ENCODE peak calls at places on chromosomes 11 and 22, in five cellular contexts. One of them, this sample, is unnamed.

GRCh38 chr11:48017105-48017874 is 36.9 kb downstream of the PTPRJ start:
- DNase-seq in vagina: no peak
- DNase-seq in Peyer's patch: no peak
- DNase-seq in HCT116: no peak
- DNase-seq in endothelial cell of umbilical vein: no peak
- DNase-seq in this sample: no peak

GRCh38 chr22:39207141-39208012 is 37.4 kb downstream of the PDGFB start:
- DNase-seq in endothelial cell of umbilical vein: no peak
- DNase-seq in Peyer's patch: peak; percentile 43
- DNase-seq in vagina: no peak
- DNase-seq in HCT116: no peak
- DNase-seq in this sample: peak; percentile 29

GRCh38 chr22:46336119-46337078 is 885 bp downstream of the TRMU start:
- DNase-seq in HCT116: no peak
- DNase-seq in endothelial cell of umbilical vein: peak; percentile 43
- DNase-seq in vagina: no peak
- DNase-seq in Peyer's patch: no peak
- DNase-seq in this sample: peak; percentile 33

GRCh38 chr22:46416537-46417267 is 81.2 kb downstream of the TRMU start:
- DNase-seq in endothelial cell of umbilical vein: no peak
- DNase-seq in HCT116: no peak
- DNase-seq in vagina: no peak
- DNase-seq in Peyer's patch: no peak
- DNase-seq in this sample: no peak

GRCh38 chr11:33060271-33060670 is 20.9 kb downstream of the TCP11L1 start:
- DNase-seq in endothelial cell of umbilical vein: no peak
- DNase-seq in HCT116: no peak
- DNase-seq in Peyer's patch: no peak
- DNase-seq in vagina: no peak
- DNase-seq in this sample: no peak

GRCh38 chr22:36884314-36885158 is 23.7 kb downstream of the NCF4 start:
- DNase-seq in vagina: no peak
- DNase-seq in HCT116: no peak
- DNase-seq in endothelial cell of umbilical vein: peak; percentile 88
- DNase-seq in Peyer's patch: no peak
- DNase-seq in this sample: no peak

GRCh38 chr22:17436382-17436951 is 67.2 kb downstream of the CECR2 start:
- DNase-seq in HCT116: no peak
- DNase-seq in vagina: no peak
- DNase-seq in endothelial cell of umbilical vein: no peak
- DNase-seq in Peyer's patch: no peak
- DNase-seq in this sample: no peak

GRCh38 chr11:46856605-46857339 is 10.7 kb upstream of the CKAP5 start:
- DNase-seq in Peyer's patch: no peak
- DNase-seq in HCT116: no peak
- DNase-seq in vagina: no peak
- DNase-seq in endothelial cell of umbilical vein: no peak
- DNase-seq in this sample: no peak

GRCh38 chr22:47016636-47017035 is 254.2 kb downstream of the TBC1D22A start:
- DNase-seq in vagina: no peak
- DNase-seq in endothelial cell of umbilical vein: no peak
- DNase-seq in HCT116: no peak
- DNase-seq in Peyer's patch: no peak
- DNase-seq in this sample: no peak

GRCh38 chr22:33917744-33918406 is 2.4 kb downstream of the LARGE1 start:
- DNase-seq in Peyer's patch: no peak
- DNase-seq in vagina: no peak
- DNase-seq in HCT116: no peak
- DNase-seq in endothelial cell of umbilical vein: no peak
- DNase-seq in this sample: no peak

GRCh38 chr11:126265801-126266200 is 2.9 kb downstream of the SRPRA start:
- DNase-seq in vagina: no peak
- DNase-seq in HCT116: no peak
- DNase-seq in endothelial cell of umbilical vein: peak; percentile 28
- DNase-seq in Peyer's patch: no peak
- DNase-seq in this sample: no peak

GRCh38 chr11:84645988-84646689 is 981.0 kb downstream of the DLG2 start:
- DNase-seq in vagina: no peak
- DNase-seq in HCT116: no peak
- DNase-seq in Peyer's patch: no peak
- DNase-seq in endothelial cell of umbilical vein: no peak
- DNase-seq in this sample: peak; percentile 20

GRCh38 chr22:39518124-39518786 is 2.1 kb upstream of the ATF4 start:
- DNase-seq in HCT116: no peak
- DNase-seq in endothelial cell of umbilical vein: no peak
- DNase-seq in vagina: no peak
- DNase-seq in Peyer's patch: no peak
- DNase-seq in this sample: no peak

GRCh38 chr11:86592659-86593451 is 79.6 kb downstream of the ME3 start:
- DNase-seq in vagina: no peak
- DNase-seq in HCT116: peak; percentile 87
- DNase-seq in Peyer's patch: peak; percentile 34
- DNase-seq in endothelial cell of umbilical vein: peak; percentile 99
- DNase-seq in this sample: peak; percentile 91

DNA sequence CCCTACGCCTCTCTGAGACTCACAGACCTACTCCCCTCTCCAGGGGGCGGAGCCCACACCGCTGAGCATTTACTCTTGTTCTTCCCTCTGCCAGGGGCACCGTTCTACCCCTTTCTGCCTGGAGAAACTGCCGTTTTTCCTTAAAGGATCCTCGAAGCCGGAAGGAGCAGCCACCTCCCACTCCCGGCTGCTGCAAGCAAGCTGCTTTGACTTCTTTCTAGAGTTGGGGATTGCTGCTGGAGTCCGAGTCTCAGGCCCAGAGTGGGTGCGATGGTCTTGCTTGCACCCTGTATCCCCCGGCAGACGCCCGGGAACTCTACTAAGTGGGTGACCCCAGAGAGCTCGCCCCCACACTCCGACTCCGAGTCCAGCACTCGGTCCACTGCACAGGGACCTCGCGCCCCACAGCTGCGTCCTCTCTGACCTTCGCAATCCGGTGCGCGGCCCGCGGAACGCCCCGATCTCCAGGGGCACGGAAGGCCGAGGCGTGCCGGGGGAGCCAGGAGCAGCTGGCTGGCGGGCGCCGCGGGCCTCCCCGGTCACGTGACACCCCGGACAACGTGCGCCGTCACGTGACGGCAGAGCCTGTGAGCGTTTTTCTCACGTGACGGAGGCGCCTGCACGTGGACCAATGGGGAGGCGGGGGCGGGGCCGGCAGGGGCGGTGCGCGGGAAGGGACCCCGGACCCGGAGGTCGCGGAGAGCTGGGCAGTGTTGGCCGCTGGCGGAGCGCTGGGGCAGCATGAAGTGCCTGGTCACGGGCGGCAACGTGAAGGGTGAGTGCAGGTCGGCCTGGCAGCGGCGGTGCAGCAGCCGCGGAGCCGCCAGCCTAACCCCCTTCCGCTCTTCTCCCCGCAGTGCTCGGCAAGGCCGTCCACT is at the start of gene RAD9A:
- DNase-seq in Peyer's patch: peak; percentile 99
- DNase-seq in vagina: no peak
- DNase-seq in endothelial cell of umbilical vein: peak; percentile 90
- DNase-seq in HCT116: peak; percentile 86
- DNase-seq in this sample: peak; percentile 97
- TF ChIP-seq POLR2A in Peyer's patch: peak; percentile 56
- TF ChIP-seq POLR2A in vagina: no peak
- TF ChIP-seq POLR2A in endothelial cell of umbilical vein: peak; percentile 82
- TF ChIP-seq POLR2A in HCT116: no peak
- TF ChIP-seq POLR2A in this sample: peak; percentile 84

GRCh38 chr11:6606471-6607189 is 3.1 kb downstream of the ILK start:
- DNase-seq in endothelial cell of umbilical vein: peak; percentile 95
- DNase-seq in Peyer's patch: peak; percentile 83
- DNase-seq in vagina: no peak
- DNase-seq in HCT116: peak; percentile 65
- DNase-seq in this sample: peak; percentile 90
- TF ChIP-seq POLR2A in endothelial cell of umbilical vein: peak; percentile 75
- TF ChIP-seq POLR2A in Peyer's patch: no peak
- TF ChIP-seq POLR2A in vagina: no peak
- TF ChIP-seq POLR2A in HCT116: no peak
- TF ChIP-seq POLR2A in this sample: peak; percentile 59

DNA sequence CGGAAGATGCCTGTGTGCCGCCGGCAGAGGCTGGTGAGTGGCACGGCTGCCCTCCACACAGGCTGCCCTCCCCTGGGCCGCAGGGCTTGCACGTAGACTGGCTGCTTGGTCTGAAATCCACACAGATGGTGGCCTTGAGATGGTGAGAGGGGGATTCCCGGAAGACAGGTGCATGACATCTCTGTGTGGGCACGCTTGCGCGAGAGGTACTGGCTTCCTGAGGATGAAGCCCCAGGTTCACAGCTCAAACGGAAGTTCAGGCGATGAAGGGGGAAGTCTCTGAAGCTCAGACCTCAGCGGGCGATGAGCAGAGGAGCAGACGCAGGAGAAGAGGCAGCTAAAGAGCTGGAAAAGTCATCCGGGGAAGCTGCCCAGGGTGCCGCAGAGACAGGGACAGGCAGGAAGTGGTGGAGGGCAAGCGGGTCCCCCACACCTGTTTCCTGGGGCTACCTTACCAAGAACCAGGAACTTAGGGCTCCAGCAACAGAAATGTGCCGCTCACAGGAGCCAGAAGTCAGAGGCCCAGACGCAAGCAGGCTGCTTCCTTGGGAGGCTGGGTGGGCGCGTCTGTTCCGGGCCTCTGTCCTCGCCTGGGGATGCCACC is 7.2 kb downstream of the CRELD2 start:
- DNase-seq in vagina: no peak
- DNase-seq in Peyer's patch: peak; percentile 85
- DNase-seq in endothelial cell of umbilical vein: no peak
- DNase-seq in HCT116: no peak
- DNase-seq in this sample: peak; percentile 58
- TF ChIP-seq POLR2A in vagina: no peak
- TF ChIP-seq POLR2A in Peyer's patch: no peak
- TF ChIP-seq POLR2A in endothelial cell of umbilical vein: no peak
- TF ChIP-seq POLR2A in HCT116: no peak
- TF ChIP-seq POLR2A in this sample: no peak

GRCh38 chr11:83071641-83072591 is at the start of gene RAB30:
- DNase-seq in endothelial cell of umbilical vein: peak; percentile 100
- DNase-seq in vagina: peak; percentile 99
- DNase-seq in HCT116: peak; percentile 99
- DNase-seq in Peyer's patch: peak; percentile 97
- DNase-seq in this sample: peak; percentile 97

GRCh38 chr11:83073884-83074283 is 2.2 kb upstream of the RAB30 start:
- DNase-seq in Peyer's patch: no peak
- DNase-seq in endothelial cell of umbilical vein: no peak
- DNase-seq in HCT116: no peak
- DNase-seq in vagina: no peak
- DNase-seq in this sample: no peak

GRCh38 chr11:83070878-83071640 is 638 bp downstream of the RAB30 start:
- DNase-seq in vagina: no peak
- DNase-seq in endothelial cell of umbilical vein: no peak
- DNase-seq in HCT116: no peak
- DNase-seq in Peyer's patch: peak; percentile 30
- DNase-seq in this sample: peak; percentile 49

GRCh38 chr11:83073248-83073647 is 1.6 kb upstream of the RAB30 start:
- DNase-seq in vagina: no peak
- DNase-seq in endothelial cell of umbilical vein: no peak
- DNase-seq in HCT116: no peak
- DNase-seq in Peyer's patch: no peak
- DNase-seq in this sample: no peak

GRCh38 chr11:83072689-83073242 is 1.1 kb upstream of the RAB30 start:
- DNase-seq in HCT116: no peak
- DNase-seq in Peyer's patch: no peak
- DNase-seq in vagina: no peak
- DNase-seq in endothelial cell of umbilical vein: no peak
- DNase-seq in this sample: no peak
- TF ChIP-seq POLR2A in HCT116: no peak
- TF ChIP-seq POLR2A in Peyer's patch: no peak
- TF ChIP-seq POLR2A in vagina: no peak
- TF ChIP-seq POLR2A in endothelial cell of umbilical vein: no peak
- TF ChIP-seq POLR2A in this sample: no peak

DNA sequence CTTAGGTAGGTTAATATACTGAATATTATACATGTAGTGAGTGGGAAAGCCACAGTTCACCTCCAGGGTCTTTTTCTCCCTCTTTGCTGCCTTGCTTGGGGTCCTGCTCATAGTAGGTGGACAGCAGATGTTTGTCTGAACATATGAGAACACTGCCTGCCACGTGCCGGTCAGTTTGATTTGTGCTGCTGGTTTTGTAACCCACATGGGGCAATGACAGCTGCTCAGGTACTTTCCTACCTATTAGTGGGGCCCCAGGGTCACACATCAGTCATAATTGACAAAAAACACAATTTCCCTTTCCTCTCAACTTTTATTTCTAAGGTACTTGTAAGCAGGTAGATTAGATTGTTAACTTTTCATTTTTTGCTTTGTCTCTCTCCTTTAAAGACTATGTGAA is 43.8 kb downstream of the BMAL1 start:
- DNase-seq in HCT116: no peak
- DNase-seq in vagina: no peak
- DNase-seq in endothelial cell of umbilical vein: no peak
- DNase-seq in Peyer's patch: no peak
- DNase-seq in this sample: no peak
- TF ChIP-seq POLR2A in HCT116: no peak
- TF ChIP-seq POLR2A in vagina: no peak
- TF ChIP-seq POLR2A in endothelial cell of umbilical vein: no peak
- TF ChIP-seq POLR2A in Peyer's patch: no peak
- TF ChIP-seq POLR2A in this sample: no peak